ENCODE peak calls at places on chromosomes 12 and 14, in six cellular contexts. W is GM23338, N is Peyer's patch, U is lower leg skin, M is WTC11, Y is right atrium auricular region. J is an unnamed sample.

GRCh38 chr14:70692210-70692609 is 50.5 kb downstream of the TTC9 start:
- DNase-seq in W (no peak), N (no peak), U (no peak), M (no peak), Y (peak), J (no peak)

GRCh38 chr14:25484194-25484593 is 434.2 kb upstream of the STXBP6 start:
- DNase-seq in W (no peak), N (no peak), U (no peak), M (no peak), Y (no peak), J (no peak)

GRCh38 chr12:126607157-126607556 is 1541.9 kb downstream of the AACS start:
- DNase-seq in W (no peak), N (no peak), U (no peak), M (no peak), Y (no peak), J (no peak)

GRCh38 chr12:68163546-68164210 is 4.1 kb upstream of the IFNG start:
- DNase-seq in W (no peak), N (no peak), U (no peak), M (no peak), Y (no peak), J (no peak)

GRCh38 chr14:85421166-85421877 is 108.6 kb upstream of the FLRT2 start:
- DNase-seq in W (no peak), N (no peak), U (no peak), M (no peak), Y (no peak), J (no peak)

GRCh38 chr14:76324133-76324532 is 51.8 kb upstream of the ESRRB start:
- DNase-seq in W (no peak), N (no peak), U (peak), M (no peak), Y (no peak), J (no peak)

GRCh38 chr12:76922821-76923315 is 44.0 kb upstream of the CSRP2 start:
- DNase-seq in W (no peak), N (no peak), U (no peak), M (no peak), Y (no peak), J (no peak)

GRCh38 chr12:25254271-25254880 is 3.6 kb upstream of the KRAS start:
- DNase-seq in W (no peak), N (no peak), U (no peak), M (no peak), Y (no peak), J (no peak)

DNA sequence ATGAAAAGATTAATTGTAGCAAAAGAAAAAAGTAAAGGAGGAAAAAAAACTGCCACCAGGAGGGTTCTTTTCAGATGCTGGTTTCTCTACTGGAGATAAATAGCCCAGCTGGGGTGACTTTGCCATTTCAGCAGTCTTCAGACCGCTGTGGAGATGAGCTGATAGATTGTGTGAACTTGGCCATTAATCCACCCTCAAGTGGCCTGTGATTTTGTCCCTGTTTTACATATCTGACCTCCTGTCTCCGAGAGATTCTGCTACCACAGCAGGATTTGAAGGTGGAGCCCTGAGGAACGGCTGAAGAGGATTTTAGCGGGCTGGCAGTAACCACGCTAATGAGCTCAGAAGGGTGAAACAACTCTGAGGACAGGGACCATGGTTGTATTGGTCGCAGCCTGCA is 72.7 kb downstream of the WSCD2 start:
- DNase-seq in W (no peak), N (no peak), U (no peak), M (no peak), Y (no peak), J (no peak)
- TF ChIP-seq CTCF in W (no peak), N (no peak), U (no peak), M (no peak), Y (no peak), J (no peak)

GRCh38 chr12:62021808-62022207 is 238.4 kb upstream of the USP15 start:
- DNase-seq in W (peak), N (no peak), U (no peak), M (no peak), Y (no peak), J (no peak)
- TF ChIP-seq CTCF in W (peak), N (no peak), U (no peak), M (no peak), Y (no peak), J (no peak)

GRCh38 chr14:60183724-60184596 is 18.8 kb upstream of the DHRS7 start:
- DNase-seq in W (peak), N (no peak), U (no peak), M (no peak), Y (no peak), J (no peak)

GRCh38 chr14:60189923-60190840 is 25.0 kb upstream of the DHRS7 start:
- DNase-seq in W (no peak), N (no peak), U (no peak), M (no peak), Y (no peak), J (no peak)

GRCh38 chr14:60188696-60189095 is 23.5 kb upstream of the DHRS7 start:
- DNase-seq in W (no peak), N (no peak), U (no peak), M (no peak), Y (no peak), J (no peak)

GRCh38 chr14:60184597-60185555 is 19.7 kb upstream of the DHRS7 start:
- DNase-seq in W (no peak), N (no peak), U (no peak), M (no peak), Y (no peak), J (no peak)

GRCh38 chr14:60188115-60188514 is 22.9 kb upstream of the DHRS7 start:
- DNase-seq in W (no peak), N (no peak), U (no peak), M (no peak), Y (no peak), J (no peak)
- TF ChIP-seq CTCF in W (no peak), N (peak), U (no peak), M (no peak), Y (peak), J (peak)

DNA sequence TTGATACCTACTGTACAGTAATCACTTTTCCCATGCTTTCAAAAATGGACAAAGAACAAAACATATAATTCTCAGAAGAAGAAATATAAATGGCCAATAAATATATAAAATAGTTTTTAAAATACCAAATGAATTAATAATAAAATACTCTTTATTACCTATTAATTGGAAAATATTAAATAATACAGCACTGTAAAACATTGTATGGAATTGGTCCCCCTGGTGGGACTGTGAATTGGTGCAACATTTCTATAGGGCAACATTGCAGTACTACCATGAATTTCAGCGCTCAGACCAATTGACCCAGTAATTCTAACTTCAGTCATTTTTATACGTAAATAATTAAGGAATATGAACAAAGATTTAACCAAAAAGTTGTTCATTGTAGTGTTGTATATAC is 162.6 kb downstream of the PELI2 start:
- DNase-seq in W (no peak), N (no peak), U (no peak), M (no peak), Y (no peak), J (no peak)
- TF ChIP-seq CTCF in W (no peak), N (no peak), U (no peak), M (no peak), Y (no peak), J (peak)

GRCh38 chr12:108237272-108237671 is 101.8 kb downstream of the CMKLR1 start:
- DNase-seq in W (peak), N (no peak), U (peak), M (peak), Y (no peak), J (no peak)
- TF ChIP-seq CTCF in W (peak), N (no peak), U (no peak), M (peak), Y (no peak), J (no peak)

J was measured in osteocyte.